ENCODE peak calls at places on chromosome 18, in ten cellular contexts. B, Y, C, V, H, L, F, X, T and G are unnamed samples.

GRCh38 chr18:79947881-79948610 is 3.4 kb downstream of the SLC66A2 start:
- DNase-seq in B (no peak), Y (no peak), C (no peak), V (no peak), H (no peak), L (no peak), F (no peak), X (no peak), T (no peak), G (no peak)

GRCh38 chr18:1906421-1906820 is 664.9 kb downstream of the METTL4 start:
- DNase-seq in B (no peak), Y (no peak), C (no peak), V (no peak), H (no peak), L (no peak), F (no peak), X (no peak), T (no peak), G (no peak)

GRCh38 chr18:25467226-25468065 is 115.5 kb upstream of the ZNF521 start:
- DNase-seq in B (no peak), Y (no peak), C (peak), V (no peak), H (no peak), L (no peak), F (no peak), X (no peak), T (peak), G (no peak)

GRCh38 chr18:58784601-58785137 is 80.0 kb upstream of the ZNF532 start:
- DNase-seq in B (no peak), Y (no peak), C (no peak), V (no peak), H (no peak), L (no peak), F (peak), X (no peak), T (peak), G (no peak)

GRCh38 chr18:50949185-50949584 is 18.7 kb upstream of the ELAC1 start:
- DNase-seq in B (no peak), Y (no peak), C (no peak), V (no peak), H (no peak), L (no peak), F (no peak), X (no peak), T (no peak), G (no peak)

GRCh38 chr18:46700026-46700425 is 43.0 kb upstream of the LOXHD1 start:
- DNase-seq in B (no peak), Y (no peak), C (no peak), V (no peak), H (no peak), L (no peak), F (no peak), X (no peak), T (no peak), G (no peak)

GRCh38 chr18:23563377-23564043 is 22.8 kb downstream of the NPC1 start:
- DNase-seq in B (no peak), Y (no peak), C (no peak), V (no peak), H (no peak), L (no peak), F (peak), X (peak), T (peak), G (no peak)

GRCh38 chr18:42929857-42930256 is 185.6 kb downstream of the RIT2 start:
- DNase-seq in B (no peak), Y (no peak), C (peak), V (no peak), H (no peak), L (no peak), F (no peak), X (peak), T (peak), G (no peak)

GRCh38 chr18:79548621-79548985 is 131.0 kb upstream of the CTDP1 start:
- DNase-seq in B (no peak), Y (no peak), C (no peak), V (no peak), H (no peak), L (no peak), F (no peak), X (no peak), T (no peak), G (no peak)

GRCh38 chr18:8791171-8791651 is 85.9 kb downstream of the MTCL1 start:
- DNase-seq in B (no peak), Y (no peak), C (no peak), V (no peak), H (no peak), L (no peak), F (no peak), X (peak), T (no peak), G (no peak)

GRCh38 chr18:78994000-78994399 is 14.4 kb downstream of the SALL3 start:
- DNase-seq in B (no peak), Y (no peak), C (peak), V (no peak), H (no peak), L (no peak), F (no peak), X (no peak), T (no peak), G (no peak)

GRCh38 chr18:21359746-21360145 is 117.7 kb downstream of the GREB1L start:
- DNase-seq in B (no peak), Y (no peak), C (no peak), V (no peak), H (no peak), L (no peak), F (no peak), X (no peak), T (no peak), G (no peak)

GRCh38 chr18:77106331-77106730 is 26.3 kb downstream of the MBP start:
- DNase-seq in B (peak), Y (peak), C (no peak), V (no peak), H (no peak), L (no peak), F (no peak), X (no peak), T (no peak), G (no peak)

GRCh38 chr18:25669741-25670140 is 317.8 kb upstream of the ZNF521 start:
- DNase-seq in B (no peak), Y (no peak), C (no peak), V (no peak), H (no peak), L (no peak), F (peak), X (peak), T (peak), G (no peak)

GRCh38 chr18:76495435-76496199 is 575 bp upstream of the ZNF516 start:
- DNase-seq in B (no peak), Y (no peak), C (peak), V (peak), H (no peak), L (peak), F (peak), X (peak), T (no peak), G (no peak)

GRCh38 chr18:46167971-46168370 is 63.8 kb downstream of the HAUS1 start:
- DNase-seq in B (no peak), Y (no peak), C (no peak), V (peak), H (peak), L (no peak), F (no peak), X (no peak), T (no peak), G (no peak)

GRCh38 chr18:23614891-23615290 is 28.6 kb upstream of the NPC1 start:
- DNase-seq in B (no peak), Y (no peak), C (no peak), V (no peak), H (no peak), L (no peak), F (no peak), X (no peak), T (no peak), G (no peak)

GRCh38 chr18:50610349-50610748 is 50.5 kb downstream of the MAPK4 start:
- DNase-seq in B (no peak), Y (no peak), C (no peak), V (no peak), H (no peak), L (peak), F (no peak), X (no peak), T (no peak), G (no peak)

GRCh38 chr18:70332694-70333093 is 43.8 kb downstream of the SOCS6 start:
- DNase-seq in B (no peak), Y (no peak), C (no peak), V (no peak), H (no peak), L (no peak), F (no peak), X (peak), T (no peak), G (no peak)

GRCh38 chr18:8798996-8799395 is 93.6 kb downstream of the MTCL1 start:
- DNase-seq in B (no peak), Y (no peak), C (no peak), V (no peak), H (no peak), L (no peak), F (peak), X (no peak), T (no peak), G (no peak)

GRCh38 chr18:72830109-72830508 is 37.7 kb downstream of the NETO1 start:
- DNase-seq in B (no peak), Y (no peak), C (peak), V (peak), H (no peak), L (peak), F (peak), X (no peak), T (peak), G (peak)

GRCh38 chr18:77650799-77651385 is 401.2 kb downstream of the GALR1 start:
- DNase-seq in B (peak), Y (peak), C (peak), V (peak), H (peak), L (peak), F (peak), X (peak), T (peak), G (peak)

GRCh38 chr18:79680100-79680879 is 687 bp downstream of the CTDP1 start:
- DNase-seq in B (peak), Y (peak), C (no peak), V (no peak), H (no peak), L (peak), F (peak), X (peak), T (peak), G (no peak)

GRCh38 chr18:52764271-52764670 is 424.3 kb downstream of the DCC start:
- DNase-seq in B (no peak), Y (no peak), C (no peak), V (no peak), H (no peak), L (no peak), F (no peak), X (no peak), T (peak), G (no peak)

GRCh38 chr18:31102020-31102684 is at the start of gene DSC2:
- DNase-seq in B (no peak), Y (no peak), C (peak), V (no peak), H (peak), L (peak), F (no peak), X (no peak), T (no peak), G (no peak)

GRCh38 chr18:55510809-55511208 is 77.2 kb downstream of the TCF4 start:
- DNase-seq in B (no peak), Y (no peak), C (no peak), V (no peak), H (no peak), L (no peak), F (peak), X (peak), T (peak), G (no peak)

GRCh38 chr18:66506178-66506577 is 97.7 kb downstream of the CDH19 start:
- DNase-seq in B (no peak), Y (no peak), C (no peak), V (no peak), H (no peak), L (no peak), F (no peak), X (no peak), T (no peak), G (no peak)

GRCh38 chr18:58201728-58202405 is 157.8 kb downstream of the NEDD4L start:
- DNase-seq in B (no peak), Y (no peak), C (no peak), V (no peak), H (no peak), L (no peak), F (no peak), X (no peak), T (no peak), G (no peak)

GRCh38 chr18:63302647-63303405 is 16.7 kb downstream of the BCL2 start:
- DNase-seq in B (no peak), Y (no peak), C (no peak), V (no peak), H (no peak), L (no peak), F (no peak), X (no peak), T (no peak), G (no peak)

GRCh38 chr18:30280861-30281470 is 761.6 kb downstream of the DSC3 start:
- DNase-seq in B (no peak), Y (no peak), C (peak), V (peak), H (no peak), L (no peak), F (peak), X (peak), T (peak), G (peak)

GRCh38 chr18:36830141-36830495 is 1.2 kb downstream of the KIAA1328 start:
- DNase-seq in B (no peak), Y (no peak), C (no peak), V (no peak), H (no peak), L (no peak), F (no peak), X (no peak), T (no peak), G (no peak)

GRCh38 chr18:41906528-41907256 is 48.3 kb upstream of the PIK3C3 start:
- DNase-seq in B (no peak), Y (no peak), C (no peak), V (peak), H (peak), L (no peak), F (peak), X (peak), T (peak), G (peak)

GRCh38 chr18:57951110-57951796 is 92.8 kb upstream of the NEDD4L start:
- DNase-seq in B (no peak), Y (no peak), C (no peak), V (no peak), H (no peak), L (no peak), F (no peak), X (no peak), T (no peak), G (no peak)